ENCODE peak calls at places on chromosomes 13 and 19, in four cellular contexts. K, V, L and D are unnamed samples.

GRCh38 chr13:32947886-32948285 is 68.3 kb upstream of the KL start:
- DNase-seq in K (no peak), V (no peak), L (no peak), D (no peak)

GRCh38 chr19:46821512-46822359 is 28.9 kb downstream of the AP2S1 start:
- DNase-seq in K (no peak), V (no peak), L (peak; percentile 55), D (no peak)

GRCh38 chr19:5337886-5338595 is 2.6 kb downstream of the PTPRS start:
- DNase-seq in K (no peak), V (no peak), L (no peak), D (no peak)

GRCh38 chr19:22422220-22422619 is at the start of gene ZNF98:
- DNase-seq in K (peak; percentile 62), V (no peak), L (no peak), D (no peak)

GRCh38 chr19:33392341-33393285 is 19.1 kb downstream of the CEBPG start:
- DNase-seq in K (peak; percentile 68), V (no peak), L (no peak), D (no peak)

GRCh38 chr19:49216076-49216475 is 58.5 kb downstream of the TRPM4 start:
- DNase-seq in K (no peak), V (peak; percentile 64), L (no peak), D (no peak)

GRCh38 chr13:113117956-113118327 is 4.7 kb upstream of the F10 start:
- DNase-seq in K (no peak), V (no peak), L (no peak), D (no peak)

GRCh38 chr13:113437408-113438010 is 15.8 kb downstream of the ADPRHL1 start:
- DNase-seq in K (peak; percentile 11), V (peak; percentile 45), L (no peak), D (no peak)

GRCh38 chr13:48126944-48127814 is 32.3 kb upstream of the MED4 start:
- DNase-seq in K (peak; percentile 85), V (peak; percentile 67), L (peak; percentile 23), D (peak; percentile 58)

GRCh38 chr13:26558912-26559485 is 1.5 kb downstream of the WASF3 start:
- DNase-seq in K (no peak), V (no peak), L (no peak), D (no peak)

GRCh38 chr13:73832203-73832602 is 302.0 kb downstream of the KLF12 start:
- DNase-seq in K (no peak), V (no peak), L (no peak), D (no peak)

GRCh38 chr19:56837492-56837891 is 3.0 kb downstream of the PEG3 start:
- DNase-seq in K (peak; percentile 81), V (peak; percentile 38), L (no peak), D (no peak)

GRCh38 chr19:35081201-35081600 is 34.4 kb upstream of the FXYD3 start:
- DNase-seq in K (no peak), V (no peak), L (no peak), D (no peak)